ENCODE peak calls at places on chromosome 9, in eight cellular contexts. One of them, this sample, is unnamed.

GRCh38 chr9:76191493-76191892 is 202.7 kb downstream of the RFK start:
- DNase-seq in foreskin fibroblast: no peak
- DNase-seq in spleen: no peak
- DNase-seq in fibroblast of mammary gland: no peak
- DNase-seq in endodermal cell: no peak
- DNase-seq in A549: no peak
- DNase-seq in lower lobe of right lung: no peak
- DNase-seq in colonic mucosa: no peak
- DNase-seq in this sample: no peak

GRCh38 chr9:36158122-36158521 is 11.1 kb upstream of the CCIN start:
- DNase-seq in foreskin fibroblast: no peak
- DNase-seq in spleen: peak
- DNase-seq in fibroblast of mammary gland: peak
- DNase-seq in endodermal cell: no peak
- DNase-seq in A549: no peak
- DNase-seq in lower lobe of right lung: no peak
- DNase-seq in colonic mucosa: no peak
- DNase-seq in this sample: peak

GRCh38 chr9:114798793-114799427 is 6.9 kb downstream of the TNFSF15 start:
- DNase-seq in foreskin fibroblast: no peak
- DNase-seq in spleen: no peak
- DNase-seq in fibroblast of mammary gland: no peak
- DNase-seq in endodermal cell: no peak
- DNase-seq in A549: no peak
- DNase-seq in lower lobe of right lung: no peak
- DNase-seq in colonic mucosa: no peak
- DNase-seq in this sample: no peak

GRCh38 chr9:2290382-2290781 is 275.2 kb downstream of the SMARCA2 start:
- DNase-seq in foreskin fibroblast: no peak
- DNase-seq in spleen: no peak
- DNase-seq in fibroblast of mammary gland: no peak
- DNase-seq in endodermal cell: peak
- DNase-seq in A549: no peak
- DNase-seq in lower lobe of right lung: no peak
- DNase-seq in colonic mucosa: no peak
- DNase-seq in this sample: no peak

GRCh38 chr9:136089697-136090045 is 5.4 kb downstream of the NACC2 start:
- DNase-seq in foreskin fibroblast: no peak
- DNase-seq in spleen: no peak
- DNase-seq in fibroblast of mammary gland: peak
- DNase-seq in endodermal cell: no peak
- DNase-seq in A549: no peak
- DNase-seq in lower lobe of right lung: no peak
- DNase-seq in colonic mucosa: no peak
- DNase-seq in this sample: peak

GRCh38 chr9:122393284-122393983 is 22.6 kb downstream of the PTGS1 start:
- DNase-seq in foreskin fibroblast: no peak
- DNase-seq in spleen: no peak
- DNase-seq in fibroblast of mammary gland: no peak
- DNase-seq in endodermal cell: no peak
- DNase-seq in A549: no peak
- DNase-seq in lower lobe of right lung: no peak
- DNase-seq in colonic mucosa: no peak
- DNase-seq in this sample: no peak

GRCh38 chr9:4970970-4971641 is 14.0 kb upstream of the JAK2 start:
- DNase-seq in foreskin fibroblast: no peak
- DNase-seq in spleen: no peak
- DNase-seq in fibroblast of mammary gland: no peak
- DNase-seq in endodermal cell: no peak
- DNase-seq in A549: no peak
- DNase-seq in lower lobe of right lung: no peak
- DNase-seq in colonic mucosa: no peak
- DNase-seq in this sample: no peak

GRCh38 chr9:8762676-8763075 is 963.1 kb upstream of the DMAC1 start:
- DNase-seq in foreskin fibroblast: no peak
- DNase-seq in spleen: no peak
- DNase-seq in fibroblast of mammary gland: no peak
- DNase-seq in endodermal cell: peak
- DNase-seq in A549: no peak
- DNase-seq in lower lobe of right lung: no peak
- DNase-seq in colonic mucosa: peak
- DNase-seq in this sample: no peak

GRCh38 chr9:7146582-7146981 is 388.8 kb downstream of the KDM4C start:
- DNase-seq in foreskin fibroblast: no peak
- DNase-seq in spleen: no peak
- DNase-seq in fibroblast of mammary gland: no peak
- DNase-seq in endodermal cell: peak
- DNase-seq in A549: no peak
- DNase-seq in lower lobe of right lung: no peak
- DNase-seq in colonic mucosa: no peak
- DNase-seq in this sample: no peak

GRCh38 chr9:129686736-129687135 is 21.3 kb downstream of the PRRX2 start:
- DNase-seq in foreskin fibroblast: no peak
- DNase-seq in spleen: no peak
- DNase-seq in fibroblast of mammary gland: no peak
- DNase-seq in endodermal cell: no peak
- DNase-seq in A549: no peak
- DNase-seq in lower lobe of right lung: no peak
- DNase-seq in colonic mucosa: no peak
- DNase-seq in this sample: no peak

GRCh38 chr9:34611811-34612787 is at the start of gene RPP25L:
- DNase-seq in foreskin fibroblast: peak
- DNase-seq in spleen: peak
- DNase-seq in fibroblast of mammary gland: peak
- DNase-seq in endodermal cell: peak
- DNase-seq in A549: peak
- DNase-seq in lower lobe of right lung: peak
- DNase-seq in colonic mucosa: peak
- DNase-seq in this sample: peak

GRCh38 chr9:78118742-78119473 is 87.3 kb upstream of the GNAQ start:
- DNase-seq in foreskin fibroblast: peak
- DNase-seq in spleen: no peak
- DNase-seq in fibroblast of mammary gland: peak
- DNase-seq in endodermal cell: no peak
- DNase-seq in A549: no peak
- DNase-seq in lower lobe of right lung: no peak
- DNase-seq in colonic mucosa: peak
- DNase-seq in this sample: peak

GRCh38 chr9:31837211-31837610 is 547.2 kb upstream of the ACO1 start:
- DNase-seq in foreskin fibroblast: no peak
- DNase-seq in spleen: no peak
- DNase-seq in fibroblast of mammary gland: no peak
- DNase-seq in endodermal cell: no peak
- DNase-seq in A549: no peak
- DNase-seq in lower lobe of right lung: no peak
- DNase-seq in colonic mucosa: no peak
- DNase-seq in this sample: no peak

GRCh38 chr9:127955294-127956015 is 17.8 kb upstream of the DPM2 start:
- DNase-seq in foreskin fibroblast: no peak
- DNase-seq in spleen: no peak
- DNase-seq in fibroblast of mammary gland: peak
- DNase-seq in endodermal cell: peak
- DNase-seq in A549: peak
- DNase-seq in lower lobe of right lung: peak
- DNase-seq in colonic mucosa: peak
- DNase-seq in this sample: no peak
- TF ChIP-seq CTCF in foreskin fibroblast: no peak
- TF ChIP-seq CTCF in spleen: peak
- TF ChIP-seq CTCF in fibroblast of mammary gland: no peak
- TF ChIP-seq CTCF in endodermal cell: peak
- TF ChIP-seq CTCF in A549: peak
- TF ChIP-seq CTCF in lower lobe of right lung: peak
- TF ChIP-seq CTCF in colonic mucosa: peak
- TF ChIP-seq CTCF in this sample: peak

DNA sequence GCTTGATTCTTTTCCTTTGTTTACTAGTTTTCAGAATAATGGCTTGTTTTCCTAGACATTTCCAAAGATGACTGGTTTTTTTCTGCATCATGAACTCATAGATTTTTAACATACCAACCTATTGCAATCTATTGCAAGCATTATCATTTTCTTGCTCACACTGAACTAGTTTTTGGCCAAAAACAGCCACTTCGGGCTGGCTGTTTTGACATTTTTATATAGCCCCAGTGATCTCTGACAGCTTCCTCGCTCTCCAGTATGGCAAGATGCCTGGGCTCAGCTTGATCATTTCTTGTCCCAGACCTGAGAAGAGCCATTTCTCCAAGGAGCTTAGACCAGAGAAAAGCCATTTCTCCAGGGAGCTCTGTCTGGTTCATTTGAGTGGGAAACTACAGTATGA is 94.3 kb upstream of the MAMDC2 start:
- DNase-seq in foreskin fibroblast: peak
- DNase-seq in spleen: no peak
- DNase-seq in fibroblast of mammary gland: peak
- DNase-seq in endodermal cell: no peak
- DNase-seq in A549: no peak
- DNase-seq in lower lobe of right lung: no peak
- DNase-seq in colonic mucosa: no peak
- DNase-seq in this sample: peak
- H3K4me3 ChIP-seq in foreskin fibroblast: no peak
- H3K4me3 ChIP-seq in spleen: no peak
- H3K4me3 ChIP-seq in fibroblast of mammary gland: no peak
- H3K4me3 ChIP-seq in endodermal cell: no peak
- H3K4me3 ChIP-seq in A549: no peak
- H3K4me3 ChIP-seq in lower lobe of right lung: no peak
- H3K4me3 ChIP-seq in colonic mucosa: no peak
- H3K4me3 ChIP-seq in this sample: no peak

GRCh38 chr9:82334286-82334685 is 345.7 kb downstream of the SPATA31D1 start:
- DNase-seq in foreskin fibroblast: peak
- DNase-seq in spleen: no peak
- DNase-seq in fibroblast of mammary gland: peak
- DNase-seq in endodermal cell: no peak
- DNase-seq in A549: no peak
- DNase-seq in lower lobe of right lung: no peak
- DNase-seq in colonic mucosa: no peak
- DNase-seq in this sample: peak

GRCh38 chr9:82332774-82333152 is 344.2 kb downstream of the SPATA31D1 start:
- DNase-seq in foreskin fibroblast: no peak
- DNase-seq in spleen: no peak
- DNase-seq in fibroblast of mammary gland: peak
- DNase-seq in endodermal cell: no peak
- DNase-seq in A549: no peak
- DNase-seq in lower lobe of right lung: no peak
- DNase-seq in colonic mucosa: no peak
- DNase-seq in this sample: no peak

GRCh38 chr9:82331091-82331490 is 342.5 kb downstream of the SPATA31D1 start:
- DNase-seq in foreskin fibroblast: no peak
- DNase-seq in spleen: no peak
- DNase-seq in fibroblast of mammary gland: peak
- DNase-seq in endodermal cell: no peak
- DNase-seq in A549: no peak
- DNase-seq in lower lobe of right lung: no peak
- DNase-seq in colonic mucosa: no peak
- DNase-seq in this sample: no peak

GRCh38 chr9:82333671-82334070 is 345.1 kb downstream of the SPATA31D1 start:
- DNase-seq in foreskin fibroblast: no peak
- DNase-seq in spleen: no peak
- DNase-seq in fibroblast of mammary gland: peak
- DNase-seq in endodermal cell: no peak
- DNase-seq in A549: no peak
- DNase-seq in lower lobe of right lung: no peak
- DNase-seq in colonic mucosa: no peak
- DNase-seq in this sample: no peak

GRCh38 chr9:82332018-82332773 is 343.6 kb downstream of the SPATA31D1 start:
- DNase-seq in foreskin fibroblast: peak
- DNase-seq in spleen: no peak
- DNase-seq in fibroblast of mammary gland: peak
- DNase-seq in endodermal cell: no peak
- DNase-seq in A549: peak
- DNase-seq in lower lobe of right lung: no peak
- DNase-seq in colonic mucosa: no peak
- DNase-seq in this sample: peak
- TF ChIP-seq CTCF in foreskin fibroblast: no peak
- TF ChIP-seq CTCF in spleen: no peak
- TF ChIP-seq CTCF in fibroblast of mammary gland: no peak
- TF ChIP-seq CTCF in endodermal cell: no peak
- TF ChIP-seq CTCF in A549: no peak
- TF ChIP-seq CTCF in lower lobe of right lung: no peak
- TF ChIP-seq CTCF in colonic mucosa: no peak
- TF ChIP-seq CTCF in this sample: no peak

GRCh38 chr9:131179561-131180219 is 54.3 kb downstream of the NUP214 start:
- DNase-seq in foreskin fibroblast: peak
- DNase-seq in spleen: no peak
- DNase-seq in fibroblast of mammary gland: peak
- DNase-seq in endodermal cell: no peak
- DNase-seq in A549: no peak
- DNase-seq in lower lobe of right lung: no peak
- DNase-seq in colonic mucosa: no peak
- DNase-seq in this sample: peak
- H3K4me3 ChIP-seq in foreskin fibroblast: no peak
- H3K4me3 ChIP-seq in spleen: no peak
- H3K4me3 ChIP-seq in fibroblast of mammary gland: no peak
- H3K4me3 ChIP-seq in endodermal cell: no peak
- H3K4me3 ChIP-seq in A549: no peak
- H3K4me3 ChIP-seq in lower lobe of right lung: no peak
- H3K4me3 ChIP-seq in colonic mucosa: no peak
- H3K4me3 ChIP-seq in this sample: no peak